ENCODE peak calls at places on chromosomes 3 and 15, in four cellular contexts. C is foreskin fibroblast, U is right atrium auricular region, X is pancreas. D is an unnamed sample.

GRCh38 chr15:33226559-33227181 is 32.2 kb upstream of the FMN1 start:
- DNase-seq in C (peak), U (no peak), X (peak), D (no peak)

GRCh38 chr15:94203321-94203720 is 28.0 kb upstream of the MCTP2 start:
- DNase-seq in C (no peak), U (no peak), X (no peak), D (no peak)

GRCh38 chr3:133570139-133570936 is 3.1 kb upstream of the CDV3 start:
- DNase-seq in C (peak), U (peak), X (peak), D (no peak)

GRCh38 chr15:31871159-31871886 is 159.0 kb upstream of the CHRNA7 start:
- DNase-seq in C (no peak), U (no peak), X (no peak), D (no peak)

GRCh38 chr15:31013863-31014607 is 22.6 kb upstream of the MTMR10 start:
- DNase-seq in C (no peak), U (no peak), X (no peak), D (no peak)

GRCh38 chr3:30263238-30263920 is 343.0 kb upstream of the TGFBR2 start:
- DNase-seq in C (no peak), U (no peak), X (no peak), D (no peak)

GRCh38 chr3:66797916-66798560 is 200.1 kb upstream of the KBTBD8 start:
- DNase-seq in C (peak), U (no peak), X (no peak), D (peak)

GRCh38 chr3:120908030-120908802 is at the start of gene STXBP5L:
- DNase-seq in C (peak), U (no peak), X (peak), D (peak)

GRCh38 chr15:40929730-40930429 is 740 bp downstream of the DLL4 start:
- DNase-seq in C (peak), U (no peak), X (no peak), D (no peak)

GRCh38 chr15:66523926-66524325 is 18.8 kb downstream of the ZWILCH start:
- DNase-seq in C (no peak), U (no peak), X (no peak), D (no peak)

GRCh38 chr3:141789281-141789680 is 26.1 kb downstream of the GRK7 start:
- DNase-seq in C (no peak), U (no peak), X (no peak), D (no peak)

GRCh38 chr3:194632983-194633348 is 253 bp downstream of the TMEM44 start:
- DNase-seq in C (no peak), U (no peak), X (no peak), D (no peak)

GRCh38 chr15:99409097-99409473 is 156.7 kb upstream of the MEF2A start:
- DNase-seq in C (peak), U (peak), X (peak), D (no peak)

GRCh38 chr3:89372456-89372855 is 265.0 kb downstream of the EPHA3 start:
- DNase-seq in C (peak), U (no peak), X (no peak), D (no peak)

GRCh38 chr3:116064646-116065045 is 380.6 kb downstream of the LSAMP start:
- DNase-seq in C (peak), U (no peak), X (no peak), D (no peak)

GRCh38 chr15:67784057-67784781 is 41.1 kb upstream of the SKOR1 start:
- DNase-seq in C (no peak), U (no peak), X (no peak), D (no peak)

GRCh38 chr3:128366652-128367051 is 100.0 kb downstream of the DNAJB8 start:
- DNase-seq in C (no peak), U (no peak), X (no peak), D (no peak)

GRCh38 chr3:72550582-72551262 is 297.5 kb downstream of the SHQ1 start:
- DNase-seq in C (no peak), U (no peak), X (no peak), D (no peak)

GRCh38 chr3:72547183-72547582 is 301.1 kb downstream of the SHQ1 start:
- DNase-seq in C (no peak), U (no peak), X (no peak), D (no peak)

GRCh38 chr3:72549819-72550581 is 298.2 kb downstream of the SHQ1 start:
- DNase-seq in C (no peak), U (no peak), X (no peak), D (no peak)

GRCh38 chr3:72553298-72553697 is 294.9 kb downstream of the SHQ1 start:
- DNase-seq in C (no peak), U (no peak), X (no peak), D (no peak)

GRCh38 chr3:72548992-72549391 is 299.3 kb downstream of the SHQ1 start:
- DNase-seq in C (no peak), U (no peak), X (no peak), D (no peak)
- TF ChIP-seq CTCF in C (no peak), U (no peak), X (no peak), D (no peak)

DNA sequence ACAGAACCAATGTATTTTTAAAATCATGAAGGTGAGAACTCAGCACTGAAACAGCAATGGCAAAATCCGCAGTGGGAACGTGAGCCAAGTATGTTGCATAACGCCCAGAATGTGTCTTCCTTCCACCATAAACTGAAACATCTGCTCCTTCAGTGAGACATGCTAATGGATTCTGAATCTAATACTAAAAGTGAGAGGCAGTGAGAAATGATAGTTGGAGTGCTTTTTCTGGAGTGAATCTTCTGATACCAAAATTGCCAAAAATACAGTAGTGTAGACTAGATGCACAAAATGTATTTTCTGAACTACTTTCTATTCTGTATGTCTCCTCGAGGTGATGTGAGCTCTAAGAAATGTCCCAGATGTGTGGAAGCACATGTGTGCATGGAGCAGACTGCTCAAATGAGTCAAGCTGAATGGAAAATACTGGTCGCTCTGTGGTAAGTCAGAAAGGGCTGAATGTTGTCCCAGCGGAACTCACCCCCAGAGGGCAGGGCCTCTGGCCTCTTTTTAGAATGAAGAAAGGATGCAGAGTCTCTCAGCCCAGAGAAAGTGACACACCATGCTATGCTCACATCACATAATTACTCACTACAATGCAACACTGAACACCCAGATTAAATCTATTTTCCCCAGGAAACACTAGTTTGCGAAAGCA is 73.0 kb downstream of the ATP10A start:
- DNase-seq in C (peak), U (peak), X (peak), D (no peak)
- TF ChIP-seq CTCF in C (no peak), U (no peak), X (no peak), D (no peak)

DNA sequence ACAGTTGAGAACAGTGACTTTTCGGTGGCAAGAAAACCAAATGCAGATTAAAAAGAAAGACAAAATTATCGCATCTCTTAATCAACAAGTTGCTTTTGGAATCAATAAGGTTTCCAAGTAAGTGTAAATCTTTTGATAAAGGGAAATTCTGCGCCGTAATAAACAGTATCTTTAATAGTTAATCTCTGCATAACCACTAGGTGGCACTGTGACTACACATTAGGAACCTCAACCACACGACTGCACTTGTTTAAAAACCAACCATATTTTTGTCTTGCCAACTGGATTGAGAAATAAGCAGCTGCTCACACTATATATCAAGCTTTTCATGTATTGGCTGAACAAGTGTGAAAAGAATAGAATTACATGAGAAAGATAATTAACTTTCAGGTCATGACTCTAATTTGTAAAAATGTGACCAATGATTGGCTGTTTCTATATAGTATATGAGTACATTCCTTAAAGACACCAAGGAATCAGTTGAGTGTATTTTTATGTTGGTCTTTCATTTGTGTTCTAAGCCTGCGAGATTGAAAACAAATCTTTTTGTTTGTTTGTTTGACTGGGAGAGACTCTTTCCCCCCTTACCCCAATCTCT is 72.7 kb downstream of the DZIP3 start:
- DNase-seq in C (peak), U (no peak), X (peak), D (no peak)
- TF ChIP-seq CTCF in C (peak), U (peak), X (peak), D (peak)

DNA sequence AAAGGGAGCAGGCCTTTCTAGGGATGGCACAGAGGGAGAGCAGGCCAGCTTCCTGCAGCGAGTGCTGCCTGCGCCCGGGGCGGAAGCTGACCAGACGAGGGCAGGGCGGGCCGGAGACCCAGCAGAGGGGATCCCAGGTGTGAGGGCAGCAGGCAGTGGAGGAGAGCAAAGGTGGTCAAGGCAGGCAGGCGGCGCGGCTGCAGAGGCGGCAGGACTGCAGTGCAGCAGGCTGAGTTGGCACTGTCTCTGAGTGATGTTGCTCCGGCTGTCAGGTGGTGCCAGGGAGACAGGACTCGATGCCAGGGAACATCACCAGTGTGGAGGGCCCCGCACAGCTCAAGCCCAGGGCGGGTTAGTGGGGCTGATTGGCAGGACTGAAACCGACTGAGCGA is 22.3 kb upstream of the PLXNA1 start:
- DNase-seq in C (no peak), U (no peak), X (no peak), D (no peak)
- TF ChIP-seq CTCF in C (no peak), U (no peak), X (no peak), D (no peak)

DNA sequence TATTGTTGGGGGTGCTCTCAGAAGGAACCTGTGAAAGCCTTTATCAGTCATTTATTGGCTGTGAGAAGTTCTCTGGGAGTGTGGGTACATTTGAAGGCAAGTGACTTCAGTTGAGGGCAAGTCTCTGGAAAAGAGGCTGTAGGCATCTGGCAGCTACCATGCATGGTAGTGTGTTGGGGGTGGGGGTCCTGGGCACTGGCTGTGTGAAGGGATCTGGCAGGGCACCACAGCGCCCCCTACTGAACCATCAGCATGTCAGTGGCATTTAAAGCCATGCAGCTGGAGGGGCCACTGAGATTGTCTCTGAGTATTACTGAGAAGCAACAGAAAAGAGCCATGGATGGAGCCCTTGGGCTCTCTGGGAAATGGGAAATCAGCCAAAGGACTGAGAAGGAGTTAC is 30.6 kb downstream of the CRTAP start:
- DNase-seq in C (no peak), U (no peak), X (no peak), D (peak)
- TF ChIP-seq CTCF in C (peak), U (peak), X (no peak), D (peak)

D was measured in osteocyte.